ENCODE peak calls at places on chromosomes 16 and 17, in ten cellular contexts. A is activated T-helper 1 cell treated with anti-CD3 and anti-CD28 coated beads, Interleukin-2, amount 50 U/mL, for 16 hours; U is occipital lobe; L is stimulated activated CD4-positive, alpha-beta T cell treated with anti-CD3 and anti-CD28 coated beads, Interleukin-4, amount 100 ng/mL, for 4 hours; Y is HTR-8/SVneo; H is PC-9; X is cardiac muscle cell; T is activated CD4-positive, alpha-beta T cell treated with anti-CD3 and anti-CD28 coated beads, Interleukin-2, amount 50 U/mL, for 1 hour; Z is astrocyte; N is endothelial cell. C is an unnamed sample.

GRCh38 chr17:37820313-37821024 is 75.6 kb upstream of the HNF1B start:
- DNase-seq in X (peak), L (no peak), T (no peak), N (no peak), Z (no peak), Y (no peak), A (no peak), H (no peak), U (no peak), C (no peak)

GRCh38 chr16:82776466-82777146 is 149.8 kb downstream of the CDH13 start:
- DNase-seq in A (no peak), T (no peak), N (no peak), L (no peak), U (no peak), X (no peak), H (no peak), Z (no peak), Y (no peak), C (no peak)

GRCh38 chr17:66737524-66737923 is 97.4 kb upstream of the CACNG5 start:
- DNase-seq in A (no peak), Z (peak), U (no peak), X (peak), L (no peak), H (no peak), T (no peak), Y (no peak), N (peak), C (no peak)

GRCh38 chr17:65523411-65523810 is 38.0 kb downstream of the AXIN2 start:
- DNase-seq in T (no peak), Y (no peak), A (no peak), H (no peak), L (no peak), Z (peak), X (no peak), N (no peak), U (no peak), C (no peak)

GRCh38 chr16:83967838-83968482 is at the start of gene NECAB2:
- DNase-seq in Y (peak), X (peak), Z (no peak), N (peak), T (no peak), H (no peak), U (no peak), L (no peak), A (no peak), C (peak)

GRCh38 chr17:28871056-28871579 is 16.3 kb downstream of the ERAL1 start:
- DNase-seq in H (no peak), Z (no peak), L (peak), N (no peak), T (peak), A (no peak), X (no peak), U (no peak), Y (no peak), C (no peak)

GRCh38 chr17:48613862-48614694 is 1.0 kb downstream of the HOXB8 start:
- DNase-seq in Y (no peak), U (no peak), T (peak), N (no peak), Z (no peak), L (no peak), H (no peak), A (no peak), X (no peak), C (no peak)

GRCh38 chr17:36850794-36851193 is 86.5 kb upstream of the LHX1 start:
- DNase-seq in Z (peak), A (no peak), X (no peak), N (no peak), H (peak), L (no peak), T (no peak), Y (peak), U (no peak), C (peak)

GRCh38 chr17:30477083-30477757 is at the start of gene GOSR1:
- DNase-seq in X (peak), Z (peak), N (peak), Y (peak), T (peak), L (peak), A (peak), U (peak), H (peak), C (peak)

GRCh38 chr17:39863918-39864746 is at the start of gene IKZF3:
- DNase-seq in N (peak), Z (no peak), U (no peak), X (peak), H (peak), A (peak), Y (peak), L (peak), T (peak), C (no peak)

GRCh38 chr17:45129940-45130639 is 2.2 kb downstream of the PLCD3 start:
- DNase-seq in U (no peak), A (no peak), Y (no peak), Z (no peak), L (no peak), T (no peak), N (no peak), H (peak), X (peak), C (no peak)

GRCh38 chr16:58464047-58464915 is 35.7 kb upstream of the NDRG4 start:
- DNase-seq in T (no peak), N (peak), Z (no peak), H (peak), U (no peak), X (peak), Y (no peak), L (no peak), A (no peak), C (no peak)

GRCh38 chr17:78140169-78141051 is 5.8 kb upstream of the C17orf99 start:
- DNase-seq in L (peak), H (peak), Y (peak), A (peak), N (peak), Z (peak), X (peak), T (peak), U (peak), C (peak)

GRCh38 chr16:4624015-4624826 is at the start of gene MGRN1:
- DNase-seq in H (peak), T (peak), N (peak), L (peak), A (peak), U (peak), X (peak), Z (peak), Y (peak), C (peak)

GRCh38 chr17:82915697-82916027 is 75.8 kb upstream of the ZNF750 start:
- DNase-seq in L (no peak), T (no peak), H (no peak), Y (no peak), A (no peak), Z (no peak), X (no peak), U (no peak), N (no peak), C (no peak)

GRCh38 chr17:30558313-30559195 is 81.3 kb downstream of the GOSR1 start:
- DNase-seq in N (no peak), T (no peak), Z (no peak), U (no peak), X (no peak), H (no peak), L (no peak), A (no peak), Y (no peak), C (no peak)

GRCh38 chr17:3964203-3965122 is at the start of gene ATP2A3:
- DNase-seq in N (peak), Z (no peak), U (no peak), T (peak), H (peak), Y (peak), X (peak), L (peak), A (peak), C (no peak)

GRCh38 chr17:47989700-47990099 is 18.8 kb downstream of the CDK5RAP3 start:
- DNase-seq in U (no peak), X (no peak), N (no peak), T (no peak), H (no peak), Y (no peak), Z (no peak), L (no peak), A (no peak), C (peak)

GRCh38 chr17:19398301-19399181 is 11.6 kb upstream of the MFAP4 start:
- DNase-seq in L (no peak), Z (no peak), N (no peak), X (no peak), U (no peak), H (peak), Y (peak), T (no peak), A (no peak), C (no peak)

GRCh38 chr16:1865902-1866690 is 5.9 kb downstream of the MEIOB start:
- DNase-seq in Z (no peak), U (no peak), N (no peak), T (no peak), H (no peak), Y (no peak), X (no peak), L (no peak), A (no peak), C (no peak)

GRCh38 chr17:75783069-75783783 is 1.4 kb upstream of the UNK start:
- DNase-seq in T (no peak), Y (no peak), A (no peak), X (peak), N (no peak), H (no peak), L (no peak), Z (peak), U (no peak), C (no peak)

GRCh38 chr16:1420111-1420539 is 422 bp downstream of the UQCC4 start:
- DNase-seq in L (peak), U (no peak), X (no peak), N (no peak), T (no peak), Z (no peak), A (no peak), H (no peak), Y (no peak), C (no peak)

GRCh38 chr17:72487731-72488325 is 367.0 kb downstream of the SOX9 start:
- DNase-seq in H (no peak), Y (no peak), U (no peak), L (no peak), A (no peak), N (no peak), Z (no peak), T (no peak), X (no peak), C (no peak)

GRCh38 chr16:13961099-13961811 is 41.3 kb downstream of the ERCC4 start:
- DNase-seq in Z (peak), T (no peak), Y (no peak), X (peak), U (no peak), L (no peak), A (no peak), N (no peak), H (no peak), C (no peak)

GRCh38 chr16:4776141-4776705 is 9.3 kb upstream of the ZNF500 start:
- DNase-seq in Y (no peak), L (no peak), A (no peak), N (no peak), H (no peak), T (no peak), X (no peak), Z (no peak), U (no peak), C (no peak)

GRCh38 chr17:78974635-78975591 is 4.8 kb downstream of the LGALS3BP start:
- DNase-seq in U (no peak), Z (peak), T (no peak), Y (no peak), H (no peak), L (no peak), A (no peak), X (peak), N (no peak), C (no peak)